ENCODE peak calls at places on chromosomes 5 and 9, in five cellular contexts. One of them, this sample, is unnamed.

GRCh38 chr9:37998881-37999311 is 70.1 kb downstream of the SHB start:
- DNase-seq in bronchial epithelial cell: no peak
- DNase-seq in mesothelial cell of epicardium: no peak
- DNase-seq in spleen: no peak
- DNase-seq in BJ: no peak
- DNase-seq in this sample: peak; percentile 56

GRCh38 chr5:179261301-179262125 is 83.7 kb downstream of the ADAMTS2 start:
- DNase-seq in mesothelial cell of epicardium: no peak
- DNase-seq in bronchial epithelial cell: no peak
- DNase-seq in BJ: no peak
- DNase-seq in spleen: peak; percentile 74
- DNase-seq in this sample: no peak

GRCh38 chr5:132262882-132263547 is 5.5 kb downstream of the PDLIM4 start:
- DNase-seq in BJ: no peak
- DNase-seq in spleen: peak; percentile 27
- DNase-seq in bronchial epithelial cell: no peak
- DNase-seq in mesothelial cell of epicardium: no peak
- DNase-seq in this sample: no peak

GRCh38 chr5:24045034-24045433 is 537.6 kb downstream of the PRDM9 start:
- DNase-seq in BJ: no peak
- DNase-seq in bronchial epithelial cell: no peak
- DNase-seq in mesothelial cell of epicardium: no peak
- DNase-seq in spleen: no peak
- DNase-seq in this sample: no peak

GRCh38 chr5:77924081-77924480 is 147.9 kb upstream of the TBCA start:
- DNase-seq in mesothelial cell of epicardium: no peak
- DNase-seq in BJ: no peak
- DNase-seq in bronchial epithelial cell: peak; percentile 52
- DNase-seq in spleen: no peak
- DNase-seq in this sample: peak; percentile 18

GRCh38 chr5:138985256-138985655 is 110.1 kb upstream of the LRRTM2 start:
- DNase-seq in spleen: no peak
- DNase-seq in mesothelial cell of epicardium: no peak
- DNase-seq in bronchial epithelial cell: no peak
- DNase-seq in BJ: no peak
- DNase-seq in this sample: no peak

GRCh38 chr5:36836831-36837230 is 39.7 kb upstream of the NIPBL start:
- DNase-seq in bronchial epithelial cell: no peak
- DNase-seq in spleen: no peak
- DNase-seq in BJ: no peak
- DNase-seq in mesothelial cell of epicardium: no peak
- DNase-seq in this sample: no peak

GRCh38 chr5:169071-169727 is 22.1 kb upstream of the LRRC14B start:
- DNase-seq in spleen: peak; percentile 75
- DNase-seq in mesothelial cell of epicardium: no peak
- DNase-seq in bronchial epithelial cell: no peak
- DNase-seq in BJ: peak; percentile 89
- DNase-seq in this sample: peak; percentile 90

GRCh38 chr5:141488591-141489478 is at the start of gene PCDHGC5:
- DNase-seq in spleen: no peak
- DNase-seq in bronchial epithelial cell: peak; percentile 93
- DNase-seq in mesothelial cell of epicardium: no peak
- DNase-seq in BJ: no peak
- DNase-seq in this sample: peak; percentile 48

GRCh38 chr5:76290321-76290757 is 112.7 kb upstream of the IQGAP2 start:
- DNase-seq in BJ: no peak
- DNase-seq in spleen: no peak
- DNase-seq in bronchial epithelial cell: peak; percentile 95
- DNase-seq in mesothelial cell of epicardium: no peak
- DNase-seq in this sample: no peak

GRCh38 chr9:96176901-96177718 is 124.9 kb downstream of the HSD17B3 start:
- DNase-seq in mesothelial cell of epicardium: no peak
- DNase-seq in spleen: no peak
- DNase-seq in bronchial epithelial cell: no peak
- DNase-seq in BJ: no peak
- DNase-seq in this sample: no peak

GRCh38 chr9:130442746-130443455 is 1.9 kb upstream of the ASS1 start:
- DNase-seq in BJ: no peak
- DNase-seq in mesothelial cell of epicardium: no peak
- DNase-seq in bronchial epithelial cell: no peak
- DNase-seq in spleen: no peak
- DNase-seq in this sample: no peak

GRCh38 chr5:133688386-133688785 is 76.0 kb upstream of the FSTL4 start:
- DNase-seq in bronchial epithelial cell: peak; percentile 60
- DNase-seq in BJ: no peak
- DNase-seq in mesothelial cell of epicardium: no peak
- DNase-seq in spleen: no peak
- DNase-seq in this sample: no peak

GRCh38 chr5:71533614-71534013 is 53.5 kb upstream of the MCCC2 start:
- DNase-seq in bronchial epithelial cell: peak; percentile 53
- DNase-seq in BJ: no peak
- DNase-seq in spleen: no peak
- DNase-seq in mesothelial cell of epicardium: no peak
- DNase-seq in this sample: peak; percentile 37

GRCh38 chr5:147446528-147446927 is 63.3 kb downstream of the DPYSL3 start:
- DNase-seq in mesothelial cell of epicardium: no peak
- DNase-seq in bronchial epithelial cell: no peak
- DNase-seq in spleen: no peak
- DNase-seq in BJ: no peak
- DNase-seq in this sample: no peak

GRCh38 chr5:74895906-74896305 is 29.7 kb upstream of the FAM169A start:
- DNase-seq in mesothelial cell of epicardium: no peak
- DNase-seq in bronchial epithelial cell: peak; percentile 73
- DNase-seq in BJ: peak; percentile 26
- DNase-seq in spleen: no peak
- DNase-seq in this sample: peak; percentile 96

GRCh38 chr9:115146581-115147021 is 28.6 kb upstream of the TNC start:
- DNase-seq in spleen: no peak
- DNase-seq in bronchial epithelial cell: peak; percentile 94
- DNase-seq in mesothelial cell of epicardium: no peak
- DNase-seq in BJ: peak; percentile 90
- DNase-seq in this sample: peak; percentile 33

GRCh38 chr9:137707361-137707760 is 88.6 kb downstream of the EHMT1 start:
- DNase-seq in BJ: no peak
- DNase-seq in bronchial epithelial cell: no peak
- DNase-seq in spleen: no peak
- DNase-seq in mesothelial cell of epicardium: no peak
- DNase-seq in this sample: no peak

GRCh38 chr9:31608413-31608812 is 776.0 kb upstream of the ACO1 start:
- DNase-seq in BJ: no peak
- DNase-seq in bronchial epithelial cell: peak; percentile 90
- DNase-seq in spleen: no peak
- DNase-seq in mesothelial cell of epicardium: no peak
- DNase-seq in this sample: peak; percentile 23

GRCh38 chr9:69178583-69179011 is 4.5 kb downstream of the TJP2 start:
- DNase-seq in mesothelial cell of epicardium: no peak
- DNase-seq in spleen: no peak
- DNase-seq in BJ: no peak
- DNase-seq in bronchial epithelial cell: peak; percentile 80
- DNase-seq in this sample: peak; percentile 47
- TF ChIP-seq CTCF in mesothelial cell of epicardium: no peak
- TF ChIP-seq CTCF in spleen: no peak
- TF ChIP-seq CTCF in BJ: no peak
- TF ChIP-seq CTCF in bronchial epithelial cell: no peak
- TF ChIP-seq CTCF in this sample: no peak

DNA sequence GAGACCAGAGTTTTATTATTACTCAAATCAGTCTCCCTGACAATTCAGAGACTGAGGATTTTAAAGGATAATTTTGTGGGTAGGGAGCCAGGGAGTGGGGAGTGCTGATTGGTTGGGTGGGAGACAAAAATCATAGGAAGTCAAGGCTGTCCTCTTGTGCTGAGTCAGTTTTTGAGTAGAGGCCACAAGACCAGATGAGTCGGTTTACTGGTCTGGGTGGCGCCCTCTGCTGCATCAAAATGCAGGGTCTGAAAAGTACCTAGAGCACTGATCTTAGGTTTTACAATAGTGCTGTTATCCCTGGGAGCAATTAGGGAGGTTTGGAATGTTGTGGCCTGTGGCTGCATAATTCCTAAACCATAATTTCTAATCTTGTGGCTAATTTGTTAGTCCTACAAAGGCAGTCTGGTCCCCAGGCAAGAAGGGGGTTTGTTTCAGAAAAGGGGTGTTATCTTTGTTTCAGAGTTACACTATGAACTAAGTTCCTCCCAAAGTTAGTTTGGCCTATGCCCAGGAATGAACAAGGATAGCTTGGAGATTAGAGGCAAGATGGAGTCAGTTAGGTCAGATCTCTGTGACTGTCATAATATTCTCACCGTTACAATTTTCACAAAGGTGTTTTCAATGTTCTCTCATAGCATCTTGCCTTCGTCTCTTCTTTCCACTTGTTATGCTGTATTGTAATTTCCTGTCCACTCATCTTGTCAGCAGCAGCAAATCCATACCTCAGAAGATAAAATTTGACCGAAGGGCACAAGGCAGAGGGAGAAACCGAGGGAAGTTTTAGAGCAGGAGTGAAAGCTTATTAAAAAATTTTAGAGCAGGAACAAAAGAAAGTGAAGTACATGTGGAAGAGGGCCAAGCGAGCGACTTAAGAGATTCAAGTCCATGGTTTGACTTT is 59.2 kb upstream of the CLINT1 start:
- DNase-seq in mesothelial cell of epicardium: peak; percentile 28
- DNase-seq in spleen: peak; percentile 78
- DNase-seq in BJ: peak; percentile 30
- DNase-seq in bronchial epithelial cell: peak; percentile 63
- DNase-seq in this sample: peak; percentile 90
- TF ChIP-seq CTCF in mesothelial cell of epicardium: no peak
- TF ChIP-seq CTCF in spleen: peak; percentile 43
- TF ChIP-seq CTCF in BJ: peak; percentile 60
- TF ChIP-seq CTCF in bronchial epithelial cell: peak; percentile 72
- TF ChIP-seq CTCF in this sample: peak; percentile 82

GRCh38 chr9:121055642-121056143 is 5.6 kb upstream of the C5 start:
- DNase-seq in bronchial epithelial cell: peak; percentile 20
- DNase-seq in BJ: no peak
- DNase-seq in spleen: no peak
- DNase-seq in mesothelial cell of epicardium: no peak
- DNase-seq in this sample: peak; percentile 23
- TF ChIP-seq CTCF in bronchial epithelial cell: peak; percentile 59
- TF ChIP-seq CTCF in BJ: peak; percentile 33
- TF ChIP-seq CTCF in spleen: peak; percentile 10
- TF ChIP-seq CTCF in mesothelial cell of epicardium: peak; percentile 29
- TF ChIP-seq CTCF in this sample: peak; percentile 26

GRCh38 chr9:133199648-133200321 is 9.3 kb downstream of the OBP2B start:
- DNase-seq in mesothelial cell of epicardium: no peak
- DNase-seq in bronchial epithelial cell: no peak
- DNase-seq in BJ: no peak
- DNase-seq in spleen: peak; percentile 81
- DNase-seq in this sample: no peak

GRCh38 chr9:133195029-133195428 is 14.0 kb downstream of the OBP2B start:
- DNase-seq in BJ: no peak
- DNase-seq in bronchial epithelial cell: no peak
- DNase-seq in mesothelial cell of epicardium: no peak
- DNase-seq in spleen: no peak
- DNase-seq in this sample: no peak

GRCh38 chr9:133191989-133192388 is 17.1 kb downstream of the OBP2B start:
- DNase-seq in BJ: no peak
- DNase-seq in bronchial epithelial cell: no peak
- DNase-seq in mesothelial cell of epicardium: no peak
- DNase-seq in spleen: no peak
- DNase-seq in this sample: no peak

GRCh38 chr9:133189826-133190225 is 19.2 kb downstream of the OBP2B start:
- DNase-seq in BJ: no peak
- DNase-seq in bronchial epithelial cell: no peak
- DNase-seq in mesothelial cell of epicardium: no peak
- DNase-seq in spleen: peak; percentile 56
- DNase-seq in this sample: no peak

GRCh38 chr9:133194597-133194996 is 14.5 kb downstream of the OBP2B start:
- DNase-seq in bronchial epithelial cell: no peak
- DNase-seq in spleen: no peak
- DNase-seq in mesothelial cell of epicardium: no peak
- DNase-seq in BJ: no peak
- DNase-seq in this sample: no peak
- TF ChIP-seq CTCF in bronchial epithelial cell: no peak
- TF ChIP-seq CTCF in spleen: no peak
- TF ChIP-seq CTCF in mesothelial cell of epicardium: no peak
- TF ChIP-seq CTCF in BJ: no peak
- TF ChIP-seq CTCF in this sample: no peak

GRCh38 chr5:103829585-103829984 is 267.0 kb upstream of the NUDT12 start:
- DNase-seq in spleen: no peak
- DNase-seq in BJ: no peak
- DNase-seq in mesothelial cell of epicardium: no peak
- DNase-seq in bronchial epithelial cell: no peak
- DNase-seq in this sample: peak; percentile 17
- TF ChIP-seq CTCF in spleen: no peak
- TF ChIP-seq CTCF in BJ: peak; percentile 42
- TF ChIP-seq CTCF in mesothelial cell of epicardium: peak; percentile 48
- TF ChIP-seq CTCF in bronchial epithelial cell: peak; percentile 31
- TF ChIP-seq CTCF in this sample: peak; percentile 32

DNA sequence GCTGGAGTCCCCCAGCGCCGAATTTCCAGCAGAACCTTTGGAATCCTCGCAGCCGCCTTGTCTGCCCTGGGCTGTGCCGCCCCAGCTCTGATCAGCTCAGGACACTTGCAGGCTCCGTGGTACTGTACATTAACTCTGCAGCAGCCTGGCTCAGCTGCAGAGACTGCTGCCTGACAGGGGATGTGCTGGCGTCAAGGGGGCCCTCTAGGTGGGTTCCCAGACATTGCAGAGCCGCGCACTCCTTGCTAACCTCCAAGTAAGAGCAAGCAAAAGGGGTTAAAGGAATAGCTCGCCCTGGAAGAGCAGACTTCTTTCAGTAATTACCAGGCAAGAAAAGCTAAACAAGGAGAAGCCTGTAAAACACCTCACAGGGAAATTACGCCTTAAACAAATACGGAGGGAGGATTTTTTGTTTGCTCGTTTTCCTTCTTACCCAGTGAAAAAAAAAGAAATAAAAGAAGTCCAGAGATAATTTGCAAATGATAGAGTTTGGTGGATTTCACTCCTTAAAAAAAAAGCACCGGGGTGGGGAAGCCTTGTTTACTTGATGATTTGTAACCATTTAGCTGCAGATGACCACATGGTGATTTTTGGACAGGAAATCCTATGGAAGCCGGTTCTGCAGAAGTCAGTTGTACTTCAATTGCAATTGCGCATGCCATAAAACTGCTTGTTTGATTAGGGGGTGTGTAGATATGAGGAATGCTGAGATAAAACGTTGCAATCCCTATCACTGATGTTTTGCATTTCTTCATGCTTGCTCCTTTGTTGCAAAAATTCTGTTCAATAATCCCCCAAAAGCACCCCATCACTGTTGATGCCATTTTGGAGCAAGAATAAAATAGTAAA is 305.8 kb downstream of the PDE4D start:
- DNase-seq in BJ: no peak
- DNase-seq in mesothelial cell of epicardium: peak; percentile 30
- DNase-seq in spleen: no peak
- DNase-seq in bronchial epithelial cell: peak; percentile 51
- DNase-seq in this sample: no peak
- TF ChIP-seq CTCF in BJ: peak; percentile 38
- TF ChIP-seq CTCF in mesothelial cell of epicardium: no peak
- TF ChIP-seq CTCF in spleen: no peak
- TF ChIP-seq CTCF in bronchial epithelial cell: no peak
- TF ChIP-seq CTCF in this sample: no peak

This sample was measured in MCF 10A.